ENCODE peak calls at places on chromosomes 4 and X, in seven cellular contexts. One of them, this sample, is unnamed.
A peak's percentile ranks its signal among the peaks of the same experiment; 100 is the strongest.

GRCh38 chrX:16484338-16484737 is 165.6 kb upstream of the S100G start:
- DNase-seq in cardiac muscle cell: no peak
- DNase-seq in left ventricle myocardium inferior: no peak
- DNase-seq in DND-41: no peak
- DNase-seq in fibroblast of lung: peak; percentile 84
- DNase-seq in A549: no peak
- DNase-seq in stomach: no peak
- DNase-seq in this sample: no peak

GRCh38 chrX:72280210-72280882 is 3.3 kb upstream of the RPS4X start:
- DNase-seq in cardiac muscle cell: no peak
- DNase-seq in left ventricle myocardium inferior: no peak
- DNase-seq in DND-41: no peak
- DNase-seq in fibroblast of lung: no peak
- DNase-seq in A549: no peak
- DNase-seq in stomach: no peak
- DNase-seq in this sample: no peak

GRCh38 chrX:153769158-153769864 is 5.3 kb downstream of the PLXNB3 start:
- DNase-seq in cardiac muscle cell: no peak
- DNase-seq in left ventricle myocardium inferior: no peak
- DNase-seq in DND-41: no peak
- DNase-seq in fibroblast of lung: no peak
- DNase-seq in A549: no peak
- DNase-seq in stomach: no peak
- DNase-seq in this sample: no peak

GRCh38 chr4:118281611-118282442 is 71.0 kb downstream of the PRSS12 start:
- DNase-seq in cardiac muscle cell: peak; percentile 17
- DNase-seq in left ventricle myocardium inferior: no peak
- DNase-seq in DND-41: no peak
- DNase-seq in fibroblast of lung: peak; percentile 53
- DNase-seq in A549: no peak
- DNase-seq in stomach: no peak
- DNase-seq in this sample: no peak

GRCh38 chr4:41384992-41385391 is 128.3 kb downstream of the UCHL1 start:
- DNase-seq in cardiac muscle cell: no peak
- DNase-seq in left ventricle myocardium inferior: peak; percentile 90
- DNase-seq in DND-41: no peak
- DNase-seq in fibroblast of lung: no peak
- DNase-seq in A549: no peak
- DNase-seq in stomach: peak; percentile 86
- DNase-seq in this sample: no peak

GRCh38 chr4:123397276-123398150 is 918 bp downstream of the SPRY1 start:
- DNase-seq in cardiac muscle cell: peak; percentile 73
- DNase-seq in left ventricle myocardium inferior: peak; percentile 46
- DNase-seq in DND-41: peak; percentile 44
- DNase-seq in fibroblast of lung: peak; percentile 42
- DNase-seq in A549: no peak
- DNase-seq in stomach: peak; percentile 62
- DNase-seq in this sample: peak; percentile 45

GRCh38 chrX:129641941-129642340 is 12.8 kb downstream of the APLN start:
- DNase-seq in cardiac muscle cell: no peak
- DNase-seq in left ventricle myocardium inferior: no peak
- DNase-seq in DND-41: no peak
- DNase-seq in fibroblast of lung: peak; percentile 49
- DNase-seq in A549: no peak
- DNase-seq in stomach: no peak
- DNase-seq in this sample: no peak

GRCh38 chr4:122602277-122603142 is 18.4 kb downstream of the IL21 start:
- DNase-seq in cardiac muscle cell: peak; percentile 51
- DNase-seq in left ventricle myocardium inferior: no peak
- DNase-seq in DND-41: no peak
- DNase-seq in fibroblast of lung: peak; percentile 82
- DNase-seq in A549: peak; percentile 9
- DNase-seq in stomach: no peak
- DNase-seq in this sample: peak; percentile 24

GRCh38 chrX:69285881-69286545 is 120.8 kb upstream of the PJA1 start:
- DNase-seq in cardiac muscle cell: peak; percentile 62
- DNase-seq in left ventricle myocardium inferior: peak; percentile 67
- DNase-seq in DND-41: peak; percentile 55
- DNase-seq in fibroblast of lung: peak; percentile 37
- DNase-seq in A549: peak; percentile 67
- DNase-seq in stomach: peak; percentile 67
- DNase-seq in this sample: peak; percentile 58

GRCh38 chrX:103629295-103630170 is 758 bp downstream of the TCEAL1 start:
- DNase-seq in cardiac muscle cell: peak; percentile 88
- DNase-seq in left ventricle myocardium inferior: peak; percentile 62
- DNase-seq in DND-41: peak; percentile 52
- DNase-seq in fibroblast of lung: peak; percentile 77
- DNase-seq in A549: peak; percentile 31
- DNase-seq in stomach: peak; percentile 40
- DNase-seq in this sample: no peak

GRCh38 chr4:179976777-179977176 is 2266.4 kb upstream of the TENM3 start:
- DNase-seq in cardiac muscle cell: no peak
- DNase-seq in left ventricle myocardium inferior: no peak
- DNase-seq in DND-41: no peak
- DNase-seq in fibroblast of lung: no peak
- DNase-seq in A549: no peak
- DNase-seq in stomach: no peak
- DNase-seq in this sample: no peak

GRCh38 chr4:74161676-74162450 is 3.9 kb downstream of the MTHFD2L start:
- DNase-seq in cardiac muscle cell: no peak
- DNase-seq in left ventricle myocardium inferior: no peak
- DNase-seq in DND-41: no peak
- DNase-seq in fibroblast of lung: peak; percentile 48
- DNase-seq in A549: no peak
- DNase-seq in stomach: no peak
- DNase-seq in this sample: no peak

GRCh38 chr4:83906561-83906960 is 370.7 kb downstream of the GPAT3 start:
- DNase-seq in cardiac muscle cell: no peak
- DNase-seq in left ventricle myocardium inferior: no peak
- DNase-seq in DND-41: no peak
- DNase-seq in fibroblast of lung: peak; percentile 0
- DNase-seq in A549: no peak
- DNase-seq in stomach: no peak
- DNase-seq in this sample: no peak

GRCh38 chrX:48569958-48570357 is 4.3 kb upstream of the RBM3 start:
- DNase-seq in cardiac muscle cell: no peak
- DNase-seq in left ventricle myocardium inferior: no peak
- DNase-seq in DND-41: no peak
- DNase-seq in fibroblast of lung: no peak
- DNase-seq in A549: no peak
- DNase-seq in stomach: no peak
- DNase-seq in this sample: no peak

GRCh38 chrX:13046035-13046851 is 1.8 kb upstream of the FAM9C start:
- DNase-seq in cardiac muscle cell: no peak
- DNase-seq in left ventricle myocardium inferior: no peak
- DNase-seq in DND-41: no peak
- DNase-seq in fibroblast of lung: no peak
- DNase-seq in A549: no peak
- DNase-seq in stomach: no peak
- DNase-seq in this sample: no peak

GRCh38 chr4:61540944-61541343 is 340.8 kb downstream of the ADGRL3 start:
- DNase-seq in cardiac muscle cell: peak; percentile 64
- DNase-seq in left ventricle myocardium inferior: no peak
- DNase-seq in DND-41: no peak
- DNase-seq in fibroblast of lung: no peak
- DNase-seq in A549: peak; percentile 0
- DNase-seq in stomach: peak; percentile 51
- DNase-seq in this sample: no peak

GRCh38 chr4:144288011-144288903 is 147.7 kb upstream of the GYPA start:
- DNase-seq in cardiac muscle cell: no peak
- DNase-seq in left ventricle myocardium inferior: no peak
- DNase-seq in DND-41: no peak
- DNase-seq in fibroblast of lung: no peak
- DNase-seq in A549: no peak
- DNase-seq in stomach: no peak
- DNase-seq in this sample: no peak

GRCh38 chrX:67604979-67605703 is 61.3 kb downstream of the AR start:
- DNase-seq in cardiac muscle cell: no peak
- DNase-seq in left ventricle myocardium inferior: no peak
- DNase-seq in DND-41: no peak
- DNase-seq in fibroblast of lung: peak; percentile 70
- DNase-seq in A549: no peak
- DNase-seq in stomach: no peak
- DNase-seq in this sample: no peak

GRCh38 chrX:14006489-14006888 is 23.2 kb downstream of the GEMIN8 start:
- DNase-seq in cardiac muscle cell: no peak
- DNase-seq in left ventricle myocardium inferior: no peak
- DNase-seq in DND-41: no peak
- DNase-seq in fibroblast of lung: no peak
- DNase-seq in A549: no peak
- DNase-seq in stomach: no peak
- DNase-seq in this sample: no peak

GRCh38 chrX:136258951-136259350 is 7.8 kb upstream of the MAP7D3 start:
- DNase-seq in cardiac muscle cell: no peak
- DNase-seq in left ventricle myocardium inferior: no peak
- DNase-seq in DND-41: no peak
- DNase-seq in fibroblast of lung: no peak
- DNase-seq in A549: no peak
- DNase-seq in stomach: no peak
- DNase-seq in this sample: no peak

GRCh38 chr4:113762851-113763172 is 1.3 kb upstream of the CAMK2D start:
- DNase-seq in cardiac muscle cell: no peak
- DNase-seq in left ventricle myocardium inferior: no peak
- DNase-seq in DND-41: no peak
- DNase-seq in fibroblast of lung: no peak
- DNase-seq in A549: no peak
- DNase-seq in stomach: no peak
- DNase-seq in this sample: no peak
- H3K27ac ChIP-seq in cardiac muscle cell: peak overlapping the region; percentile 99
- H3K27ac ChIP-seq in left ventricle myocardium inferior: peak overlapping the region; percentile 99
- H3K27ac ChIP-seq in DND-41: peak overlapping the region; percentile 96
- H3K27ac ChIP-seq in fibroblast of lung: peak overlapping the region; percentile 99
- H3K27ac ChIP-seq in A549: peak overlapping the region; percentile 100
- H3K27ac ChIP-seq in stomach: peak overlapping the region; percentile 99
- H3K27ac ChIP-seq in this sample: peak overlapping the region; percentile 93

GRCh38 chrX:56343664-56344063 is 111.5 kb downstream of the KLF8 start:
- DNase-seq in cardiac muscle cell: no peak
- DNase-seq in left ventricle myocardium inferior: no peak
- DNase-seq in DND-41: peak; percentile 67
- DNase-seq in fibroblast of lung: no peak
- DNase-seq in A549: no peak
- DNase-seq in stomach: no peak
- DNase-seq in this sample: no peak
- H3K9me3 ChIP-seq in cardiac muscle cell: no peaks in the 10 kb centered on the region
- H3K9me3 ChIP-seq in left ventricle myocardium inferior: peaks cover 18% of the 10 kb centered on the region
- H3K9me3 ChIP-seq in DND-41: no peaks in the 10 kb centered on the region
- H3K9me3 ChIP-seq in fibroblast of lung: no peaks in the 10 kb centered on the region
- H3K9me3 ChIP-seq in A549: no peaks in the 10 kb centered on the region
- H3K9me3 ChIP-seq in stomach: peaks cover 26% of the 10 kb centered on the region
- H3K9me3 ChIP-seq in this sample: no peaks in the 10 kb centered on the region

DNA sequence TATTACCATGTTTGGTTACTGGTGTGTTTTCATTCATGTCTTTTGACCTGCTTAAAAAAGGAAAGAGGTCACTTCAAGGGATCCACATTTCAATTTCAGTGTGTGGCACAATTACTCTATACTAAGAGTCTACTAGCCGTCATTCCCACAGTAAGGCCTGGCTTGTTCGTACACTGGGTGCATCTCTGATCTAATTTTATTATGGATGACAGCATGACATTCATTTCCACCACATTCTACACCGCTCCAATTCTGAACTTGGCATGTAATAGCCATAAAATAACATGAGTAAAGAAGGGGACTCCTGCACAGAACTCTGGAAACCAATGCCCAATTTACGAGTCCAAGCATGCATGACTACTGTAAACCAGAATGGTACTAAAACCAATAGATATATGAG is 51.1 kb downstream of the HAND2 start:
- DNase-seq in cardiac muscle cell: no peak
- DNase-seq in left ventricle myocardium inferior: no peak
- DNase-seq in DND-41: no peak
- DNase-seq in fibroblast of lung: no peak
- DNase-seq in A549: no peak
- DNase-seq in stomach: no peak
- DNase-seq in this sample: no peak
- H3K4me1 ChIP-seq in cardiac muscle cell: no peaks in the 10 kb centered on the region
- H3K4me1 ChIP-seq in left ventricle myocardium inferior: no peaks in the 10 kb centered on the region
- H3K4me1 ChIP-seq in DND-41: no peaks in the 10 kb centered on the region
- H3K4me1 ChIP-seq in fibroblast of lung: peaks cover 5% of the 10 kb centered on the region
- H3K4me1 ChIP-seq in A549: no peaks in the 10 kb centered on the region
- H3K4me1 ChIP-seq in stomach: peaks cover 11% of the 10 kb centered on the region
- H3K4me1 ChIP-seq in this sample: no peaks in the 10 kb centered on the region

GRCh38 chrX:134948333-134949241 is 42.2 kb upstream of the SMIM10 start:
- DNase-seq in cardiac muscle cell: peak; percentile 20
- DNase-seq in left ventricle myocardium inferior: peak; percentile 15
- DNase-seq in DND-41: no peak
- DNase-seq in fibroblast of lung: peak; percentile 94
- DNase-seq in A549: peak; percentile 41
- DNase-seq in stomach: no peak
- DNase-seq in this sample: no peak

DNA sequence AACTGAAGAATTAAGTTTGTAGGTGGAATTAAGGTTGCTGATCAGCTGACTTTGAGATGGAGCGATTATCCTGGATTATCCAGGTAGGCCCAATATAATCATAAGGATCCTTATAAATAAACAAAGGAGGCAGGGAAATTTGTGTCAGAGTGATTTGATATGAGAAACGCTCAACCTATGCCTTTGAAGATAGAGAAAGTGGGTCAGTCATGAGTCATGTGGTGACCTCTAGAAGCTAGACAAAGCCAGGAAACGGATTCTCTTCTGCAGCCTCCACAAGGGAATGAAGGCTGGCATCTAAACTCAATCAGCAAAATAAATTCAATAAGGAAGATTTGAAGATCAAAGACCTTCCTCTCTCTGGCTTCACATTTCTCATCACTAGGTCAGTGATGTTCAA is 41.5 kb upstream of the SMIM10 start:
- DNase-seq in cardiac muscle cell: no peak
- DNase-seq in left ventricle myocardium inferior: no peak
- DNase-seq in DND-41: no peak
- DNase-seq in fibroblast of lung: peak; percentile 50
- DNase-seq in A549: peak; percentile 59
- DNase-seq in stomach: no peak
- DNase-seq in this sample: no peak
- H3K27ac ChIP-seq in cardiac muscle cell: peak overlapping the region; percentile 85
- H3K27ac ChIP-seq in left ventricle myocardium inferior: no peak overlapping the region
- H3K27ac ChIP-seq in DND-41: no peak overlapping the region
- H3K27ac ChIP-seq in fibroblast of lung: peak overlapping the region; percentile 54
- H3K27ac ChIP-seq in A549: peak overlapping the region; percentile 86
- H3K27ac ChIP-seq in stomach: no peak overlapping the region
- H3K27ac ChIP-seq in this sample: no peak overlapping the region

GRCh38 chr4:45099471-45099870 is 373.1 kb upstream of the GNPDA2 start:
- DNase-seq in cardiac muscle cell: no peak
- DNase-seq in left ventricle myocardium inferior: no peak
- DNase-seq in DND-41: no peak
- DNase-seq in fibroblast of lung: no peak
- DNase-seq in A549: no peak
- DNase-seq in stomach: no peak
- DNase-seq in this sample: no peak

GRCh38 chr4:45100936-45101818 is 374.8 kb upstream of the GNPDA2 start:
- DNase-seq in cardiac muscle cell: peak; percentile 32
- DNase-seq in left ventricle myocardium inferior: no peak
- DNase-seq in DND-41: no peak
- DNase-seq in fibroblast of lung: peak; percentile 50
- DNase-seq in A549: no peak
- DNase-seq in stomach: no peak
- DNase-seq in this sample: no peak

GRCh38 chr4:45102716-45103115 is 376.4 kb upstream of the GNPDA2 start:
- DNase-seq in cardiac muscle cell: no peak
- DNase-seq in left ventricle myocardium inferior: no peak
- DNase-seq in DND-41: no peak
- DNase-seq in fibroblast of lung: no peak
- DNase-seq in A549: no peak
- DNase-seq in stomach: no peak
- DNase-seq in this sample: no peak
- H3K9me3 ChIP-seq in cardiac muscle cell: no peaks in the 10 kb centered on the region
- H3K9me3 ChIP-seq in left ventricle myocardium inferior: peaks cover 14% of the 10 kb centered on the region
- H3K9me3 ChIP-seq in DND-41: no peaks in the 10 kb centered on the region
- H3K9me3 ChIP-seq in fibroblast of lung: no peaks in the 10 kb centered on the region
- H3K9me3 ChIP-seq in A549: no peaks in the 10 kb centered on the region
- H3K9me3 ChIP-seq in stomach: no peaks in the 10 kb centered on the region
- H3K9me3 ChIP-seq in this sample: no peaks in the 10 kb centered on the region

GRCh38 chrX:39903937-39904336 is 193.8 kb downstream of the BCOR start:
- DNase-seq in cardiac muscle cell: no peak
- DNase-seq in left ventricle myocardium inferior: no peak
- DNase-seq in DND-41: no peak
- DNase-seq in fibroblast of lung: no peak
- DNase-seq in A549: peak; percentile 35
- DNase-seq in stomach: no peak
- DNase-seq in this sample: no peak
- H3K4me1 ChIP-seq in cardiac muscle cell: peaks cover 40% of the 10 kb centered on the region
- H3K4me1 ChIP-seq in left ventricle myocardium inferior: peaks cover 19% of the 10 kb centered on the region
- H3K4me1 ChIP-seq in DND-41: peaks cover 5% of the 10 kb centered on the region
- H3K4me1 ChIP-seq in fibroblast of lung: peaks cover 12% of the 10 kb centered on the region
- H3K4me1 ChIP-seq in A549: peaks cover 46% of the 10 kb centered on the region
- H3K4me1 ChIP-seq in stomach: peaks cover 14% of the 10 kb centered on the region
- H3K4me1 ChIP-seq in this sample: no peaks in the 10 kb centered on the region

This sample was measured in naive thymus-derived CD4-positive, alpha-beta T cell.